ENCODE peak calls at places on chromosomes 11 and 22, in eight cellular contexts. Q, E, H, R, L, J, O and D are unnamed samples.

GRCh38 chr11:68839953-68840641 is 1.6 kb downstream of the CPT1A start:
- DNase-seq in H (no peak), E (peak), O (no peak), L (no peak), R (peak), Q (peak), J (no peak), D (peak)

GRCh38 chr11:120785576-120785975 is 238.3 kb upstream of the TBCEL start:
- DNase-seq in H (no peak), O (no peak), J (no peak), Q (no peak), E (no peak), R (no peak), L (no peak), D (no peak)

GRCh38 chr11:32411937-32412615 is 23.3 kb downstream of the WT1 start:
- DNase-seq in J (no peak), Q (no peak), R (no peak), L (no peak), H (no peak), E (no peak), O (no peak), D (no peak)

GRCh38 chr11:93160808-93161207 is 37.0 kb downstream of the SLC36A4 start:
- DNase-seq in E (no peak), J (no peak), R (no peak), L (no peak), Q (no peak), H (no peak), O (no peak), D (no peak)

GRCh38 chr11:15651033-15651432 is 536.3 kb downstream of the INSC start:
- DNase-seq in E (no peak), J (no peak), R (no peak), O (no peak), Q (no peak), L (no peak), H (no peak), D (no peak)

GRCh38 chr11:19374189-19374588 is 133.4 kb upstream of the E2F8 start:
- DNase-seq in L (no peak), O (peak), H (no peak), R (no peak), E (no peak), J (no peak), Q (no peak), D (peak)

GRCh38 chr11:72483412-72484186 is 49.3 kb upstream of the CLPB start:
- DNase-seq in E (no peak), R (no peak), J (no peak), Q (peak), O (no peak), H (no peak), L (no peak), D (peak)

GRCh38 chr11:47507016-47507631 is 45.8 kb downstream of the CELF1 start:
- DNase-seq in O (peak), J (no peak), R (no peak), Q (peak), E (no peak), H (no peak), L (no peak), D (no peak)

GRCh38 chr22:35301370-35301874 is 1.7 kb downstream of the TOM1 start:
- DNase-seq in L (no peak), R (no peak), O (peak), E (no peak), H (no peak), Q (no peak), J (no peak), D (peak)

GRCh38 chr11:131762346-131763110 is 392.1 kb downstream of the NTM start:
- DNase-seq in H (no peak), O (no peak), R (no peak), E (no peak), Q (no peak), J (no peak), L (no peak), D (no peak)

GRCh38 chr11:94171693-94172440 is 43.2 kb downstream of the PANX1 start:
- DNase-seq in O (peak), E (no peak), L (peak), J (no peak), R (peak), Q (peak), H (no peak), D (no peak)